ENCODE peak calls at places on chromosome X, in ten cellular contexts. L is A549, G is NB4, J is epithelial cell of esophagus, W is LNCaP clone FGC, V is astrocyte of the cerebellum, P is fibroblast of lung, H is uterus, F is stomach, Z is AG04449. X is an unnamed sample.

GRCh38 chrX:149487292-149487691 is 17.8 kb downstream of the IDS start:
- DNase-seq in L (peak; percentile 33), G (peak; percentile 7), J (peak; percentile 79), W (no peak), V (no peak), P (no peak), H (no peak), F (no peak), Z (no peak), X (no peak)

GRCh38 chrX:132671229-132671641 is 182.4 kb upstream of the MBNL3 start:
- DNase-seq in L (no peak), G (no peak), J (no peak), W (no peak), V (no peak), P (peak; percentile 33), H (no peak), F (no peak), Z (no peak), X (no peak)

GRCh38 chrX:134975516-134975915 is 15.3 kb upstream of the SMIM10 start:
- DNase-seq in L (no peak), G (no peak), J (no peak), W (no peak), V (no peak), P (no peak), H (no peak), F (no peak), Z (no peak), X (no peak)

GRCh38 chrX:136214551-136214950 is 36.6 kb downstream of the MAP7D3 start:
- DNase-seq in L (no peak), G (no peak), J (peak; percentile 41), W (no peak), V (peak; percentile 75), P (peak; percentile 89), H (no peak), F (no peak), Z (no peak), X (no peak)

GRCh38 chrX:134880866-134881265 is 109.9 kb upstream of the SMIM10 start:
- DNase-seq in L (no peak), G (no peak), J (no peak), W (no peak), V (peak; percentile 22), P (peak; percentile 55), H (no peak), F (no peak), Z (no peak), X (no peak)

GRCh38 chrX:155819966-155820491 is 61.1 kb upstream of the VAMP7 start:
- DNase-seq in L (peak; percentile 82), G (peak; percentile 74), J (peak; percentile 93), W (peak; percentile 76), V (peak; percentile 66), P (peak; percentile 79), H (peak; percentile 35), F (peak; percentile 63), Z (peak; percentile 66), X (peak; percentile 16)

GRCh38 chrX:23246001-23246400 is 88.6 kb upstream of the PTCHD1 start:
- DNase-seq in L (no peak), G (no peak), J (no peak), W (no peak), V (peak; percentile 34), P (peak; percentile 82), H (no peak), F (no peak), Z (no peak), X (no peak)

GRCh38 chrX:27008486-27008885 is 454.7 kb downstream of the PPP4R3C start:
- DNase-seq in L (no peak), G (no peak), J (no peak), W (no peak), V (no peak), P (no peak), H (no peak), F (no peak), Z (no peak), X (no peak)

GRCh38 chrX:65750674-65751469 is 83.4 kb downstream of the MSN start:
- DNase-seq in L (no peak), G (peak; percentile 97), J (no peak), W (no peak), V (no peak), P (no peak), H (no peak), F (no peak), Z (no peak), X (peak; percentile 52)

GRCh38 chrX:40171513-40172168 is 73.9 kb upstream of the BCOR start:
- DNase-seq in L (no peak), G (peak; percentile 71), J (peak; percentile 27), W (no peak), V (no peak), P (peak; percentile 51), H (no peak), F (no peak), Z (no peak), X (no peak)

GRCh38 chrX:153554519-153555167 is 37.2 kb downstream of the ATP2B3 start:
- DNase-seq in L (peak; percentile 60), G (peak; percentile 74), J (peak; percentile 59), W (no peak), V (peak; percentile 11), P (peak; percentile 14), H (peak; percentile 55), F (peak; percentile 61), Z (no peak), X (peak; percentile 0)

GRCh38 chrX:23332101-23332887 is 2.4 kb upstream of the PTCHD1 start:
- DNase-seq in L (no peak), G (no peak), J (no peak), W (no peak), V (no peak), P (no peak), H (no peak), F (no peak), Z (no peak), X (no peak)

DNA sequence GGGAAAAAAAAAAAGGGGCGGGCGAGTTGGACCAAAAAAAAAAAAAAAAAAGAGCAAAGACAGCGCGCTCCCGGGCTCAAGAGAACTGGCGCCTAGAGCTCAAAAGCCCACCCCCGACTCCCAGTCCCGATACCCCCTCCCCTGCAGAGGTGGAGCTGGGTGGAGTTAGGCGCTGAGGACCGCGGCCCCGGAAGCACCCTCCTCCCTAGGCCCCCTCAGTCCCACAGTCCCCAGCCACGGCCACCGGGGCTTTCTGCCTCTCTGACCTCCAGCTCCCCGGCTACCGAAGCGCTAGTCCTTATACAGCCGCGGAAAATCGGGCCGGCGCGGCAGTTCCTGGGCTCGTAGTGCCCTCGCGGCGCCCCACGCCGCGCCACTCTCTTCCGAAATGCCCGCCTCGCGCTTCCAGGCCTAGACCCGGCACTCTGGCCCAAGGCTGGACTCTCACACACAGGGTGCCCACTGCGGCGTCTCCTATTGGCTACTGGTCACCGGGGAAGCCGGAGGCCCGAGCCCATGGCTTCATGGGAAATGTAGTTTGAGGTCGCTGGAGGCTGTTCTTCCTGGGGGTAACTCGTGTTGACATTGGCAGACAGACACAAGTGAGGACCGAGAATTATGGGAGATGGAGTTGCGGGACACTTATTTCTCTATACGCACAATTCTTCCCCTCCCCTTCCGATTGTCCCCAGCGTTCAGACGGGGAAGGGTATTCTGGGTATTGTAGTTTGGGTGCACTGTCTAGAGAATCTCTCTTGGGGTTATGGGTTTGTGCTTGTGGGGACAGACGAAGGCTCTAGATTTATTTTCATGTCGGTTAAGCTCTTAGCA is at the start of gene ENOX2:
- DNase-seq in L (peak; percentile 97), G (peak; percentile 96), J (peak; percentile 95), W (peak; percentile 95), V (peak; percentile 91), P (peak; percentile 97), H (peak; percentile 87), F (peak; percentile 90), Z (peak; percentile 81), X (peak; percentile 89)
- TF ChIP-seq CTCF in L (no peak), G (no peak), J (no peak), W (no peak), V (no peak), P (no peak), H (peak; percentile 17), F (no peak), Z (no peak), X (no peak)

GRCh38 chrX:103404225-103405008 is 28.1 kb downstream of the BEX3 start:
- DNase-seq in L (peak; percentile 88), G (peak; percentile 22), J (peak; percentile 54), W (peak; percentile 25), V (peak; percentile 75), P (peak; percentile 88), H (peak; percentile 49), F (peak; percentile 63), Z (peak; percentile 33), X (peak; percentile 62)
- H3K4me3 ChIP-seq in L (peak overlapping the region; percentile 66), G (no peak overlapping the region), J (peak overlapping the region; percentile 58), W (peak overlapping the region; percentile 59), V (peak overlapping the region; percentile 42), P (peak overlapping the region; percentile 74), H (peak overlapping the region; percentile 42), F (peak overlapping the region; percentile 46), Z (peak overlapping the region; percentile 64), X (peak overlapping the region; percentile 74)

GRCh38 chrX:125444659-125445058 is 125.0 kb downstream of the TEX13C start:
- DNase-seq in L (no peak), G (no peak), J (peak; percentile 63), W (no peak), V (no peak), P (no peak), H (no peak), F (no peak), Z (no peak), X (no peak)

GRCh38 chrX:125436855-125437254 is 117.2 kb downstream of the TEX13C start:
- DNase-seq in L (peak; percentile 20), G (peak; percentile 34), J (peak; percentile 34), W (no peak), V (no peak), P (no peak), H (no peak), F (no peak), Z (no peak), X (no peak)

DNA sequence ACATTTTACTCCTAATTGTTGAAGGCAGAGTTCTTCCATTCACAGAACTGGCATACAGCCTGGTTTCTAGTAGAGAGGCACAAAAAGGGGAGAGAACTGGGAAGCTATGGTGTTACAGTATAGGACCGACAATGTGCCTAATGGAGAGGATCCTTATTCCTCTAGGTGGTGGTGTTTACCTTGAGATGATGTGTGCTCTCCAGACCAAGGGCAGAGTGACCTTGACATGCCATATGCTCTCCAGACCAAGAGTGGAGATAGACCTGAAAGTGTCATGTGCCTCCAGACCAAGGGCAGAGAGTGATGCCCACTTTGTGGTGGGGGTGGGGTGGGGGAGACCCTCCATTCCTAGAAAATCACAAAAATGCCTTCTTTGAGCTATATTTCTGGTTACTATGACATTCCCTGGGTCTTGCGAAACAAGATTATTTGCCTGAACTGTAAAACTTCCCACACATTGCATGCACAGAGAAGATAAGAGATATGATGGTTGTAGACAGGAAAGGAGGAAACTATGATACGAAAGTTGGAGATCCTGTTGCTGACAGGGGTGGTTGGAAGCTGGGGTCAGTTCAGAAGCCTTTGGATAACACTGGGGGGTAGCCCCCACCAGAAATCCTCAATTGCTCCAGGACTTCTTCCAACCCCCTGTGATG is 119.7 kb downstream of the TEX13C start:
- DNase-seq in L (no peak), G (no peak), J (no peak), W (no peak), V (no peak), P (no peak), H (no peak), F (no peak), Z (no peak), X (no peak)
- TF ChIP-seq CTCF in L (no peak), G (no peak), J (no peak), W (no peak), V (no peak), P (no peak), H (no peak), F (no peak), Z (no peak), X (no peak)

DNA sequence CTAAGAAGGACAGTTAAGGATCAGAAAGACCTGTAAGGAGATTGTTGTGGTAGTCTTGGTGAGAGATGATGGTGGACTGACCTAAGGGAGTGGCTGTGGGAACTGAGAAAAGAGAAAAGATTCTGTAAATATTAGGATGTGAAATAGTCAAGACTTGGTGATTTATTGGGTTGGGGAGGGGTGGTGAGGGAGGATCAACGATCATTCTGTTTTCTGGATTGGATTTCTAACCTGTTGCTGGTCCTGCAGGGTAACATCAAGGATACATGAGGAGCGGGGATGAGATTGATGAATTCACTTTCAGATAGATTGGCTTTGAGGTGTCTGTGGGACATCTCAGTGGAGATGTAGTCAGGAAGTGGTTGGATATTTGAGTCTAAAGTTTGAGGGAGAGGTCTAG is 1.4 kb downstream of the PIN4 start:
- DNase-seq in L (no peak), G (no peak), J (no peak), W (no peak), V (no peak), P (no peak), H (no peak), F (no peak), Z (no peak), X (no peak)
- H3K4me3 ChIP-seq in L (peak overlapping the region; percentile 88), G (no peak overlapping the region), J (no peak overlapping the region), W (peak overlapping the region; percentile 96), V (no peak overlapping the region), P (peak overlapping the region; percentile 82), H (no peak overlapping the region), F (peak overlapping the region; percentile 79), Z (peak overlapping the region; percentile 73), X (no peak overlapping the region)

X was measured in GM12864.